ENCODE peak calls at places on chromosomes 7 and 10, in four cellular contexts. J is A549, C is heart left ventricle, E is K562. K is an unnamed sample.

GRCh38 chr7:729154-730000 is 2.3 kb upstream of the PRKAR1B start:
- DNase-seq in J (no peak), C (no peak), E (no peak), K (no peak)

GRCh38 chr10:19256331-19256730 is 207.7 kb downstream of the MALRD1 start:
- DNase-seq in E (no peak), J (no peak), C (no peak), K (no peak)

GRCh38 chr10:100562806-100563293 is 27.1 kb downstream of the HIF1AN start:
- DNase-seq in J (peak), C (no peak), E (peak), K (no peak)

GRCh38 chr7:111931016-111931517 is 275.1 kb downstream of the DOCK4 start:
- DNase-seq in E (no peak), J (no peak), C (no peak), K (no peak)

GRCh38 chr7:124908258-124908657 is 21.4 kb downstream of the POT1 start:
- DNase-seq in E (no peak), C (no peak), J (no peak), K (no peak)

GRCh38 chr7:157622000-157622399 is 285.2 kb downstream of the DNAJB6 start:
- DNase-seq in E (no peak), J (no peak), C (no peak), K (no peak)

GRCh38 chr7:133016629-133017028 is 65.3 kb downstream of the CHCHD3 start:
- DNase-seq in J (no peak), C (no peak), E (no peak), K (no peak)

GRCh38 chr7:95526128-95526738 is 40.5 kb downstream of the ASB4 start:
- DNase-seq in C (no peak), J (no peak), E (no peak), K (no peak)

GRCh38 chr10:78802866-78803265 is 265.9 kb upstream of the ZMIZ1 start:
- DNase-seq in J (no peak), C (peak), E (no peak), K (no peak)

GRCh38 chr7:145152589-145152988 is 316.7 kb upstream of the TPK1 start:
- DNase-seq in E (no peak), C (no peak), J (no peak), K (no peak)

GRCh38 chr7:55590517-55591281 is 18.4 kb upstream of the VOPP1 start:
- DNase-seq in E (peak), J (peak), C (no peak), K (no peak)

GRCh38 chr10:99930731-99931550 is 78.8 kb downstream of the DNMBP start:
- DNase-seq in C (no peak), J (peak), E (no peak), K (peak)

GRCh38 chr7:110569486-110569885 is 521.4 kb upstream of the LRRN3 start:
- DNase-seq in J (no peak), E (no peak), C (no peak), K (no peak)

GRCh38 chr10:21681156-21681555 is 147.1 kb downstream of the MLLT10 start:
- DNase-seq in E (no peak), C (no peak), J (no peak), K (no peak)

GRCh38 chr10:69417542-69417941 is 824 bp upstream of the TACR2 start:
- DNase-seq in E (no peak), C (no peak), J (no peak), K (no peak)

GRCh38 chr7:11779864-11780263 is 52.1 kb downstream of the THSD7A start:
- DNase-seq in J (no peak), C (no peak), E (no peak), K (no peak)

GRCh38 chr7:154424370-154424769 is 372.2 kb downstream of the DPP6 start:
- DNase-seq in E (no peak), J (no peak), C (no peak), K (no peak)

GRCh38 chr7:19464241-19464640 is 244.6 kb downstream of the POLR1F start:
- DNase-seq in J (no peak), E (no peak), C (no peak), K (no peak)

GRCh38 chr7:39332142-39332541 is 234.1 kb upstream of the YAE1 start:
- DNase-seq in J (no peak), E (no peak), C (no peak), K (no peak)

GRCh38 chr10:59177862-59178235 is 1.4 kb downstream of the PHYHIPL start:
- DNase-seq in C (no peak), J (no peak), E (no peak), K (no peak)

GRCh38 chr7:50618281-50618680 is 53.1 kb upstream of the DDC start:
- DNase-seq in C (no peak), J (no peak), E (no peak), K (no peak)

GRCh38 chr7:18770852-18771251 is 275.3 kb downstream of the HDAC9 start:
- DNase-seq in J (no peak), E (no peak), C (no peak), K (no peak)

GRCh38 chr10:107163086-107163880 is 1.2 kb downstream of the SORCS1 start:
- DNase-seq in J (no peak), E (no peak), C (no peak), K (no peak)

GRCh38 chr7:41275255-41275654 is 427.6 kb downstream of the INHBA start:
- DNase-seq in E (no peak), C (no peak), J (no peak), K (no peak)

GRCh38 chr7:66946545-66946944 is 25.5 kb downstream of the TMEM248 start:
- DNase-seq in J (no peak), C (no peak), E (no peak), K (no peak)

GRCh38 chr7:116783666-116784318 is 78.6 kb upstream of the CAPZA2 start:
- DNase-seq in J (no peak), C (no peak), E (no peak), K (no peak)

GRCh38 chr10:38979535-38979934 is 885.4 kb downstream of the ZNF37A start:
- DNase-seq in C (no peak), E (no peak), J (no peak), K (no peak)

GRCh38 chr7:23277359-23277989 is 21.7 kb upstream of the MALSU1 start:
- DNase-seq in J (peak), E (peak), C (no peak), K (peak)

GRCh38 chr10:55852850-55853249 is 508.2 kb downstream of the ZWINT start:
- DNase-seq in C (no peak), J (no peak), E (no peak), K (no peak)

GRCh38 chr7:129790136-129790535 is 162.6 kb downstream of the UBE2H start:
- DNase-seq in J (no peak), E (no peak), C (no peak), K (no peak)

GRCh38 chr7:40213856-40214255 is 79.1 kb downstream of the SUGCT start:
- DNase-seq in J (no peak), E (no peak), C (no peak), K (no peak)

GRCh38 chr10:75375828-75376227 is 25.7 kb downstream of the ZNF503 start:
- DNase-seq in C (peak), E (no peak), J (no peak), K (no peak)

GRCh38 chr10:36301539-36301938 is 659.4 kb upstream of the FZD8 start:
- DNase-seq in C (no peak), E (no peak), J (no peak), K (no peak)

GRCh38 chr7:51376420-51377092 is 59.9 kb upstream of the COBL start:
- DNase-seq in J (no peak), E (peak), C (no peak), K (peak)

DNA sequence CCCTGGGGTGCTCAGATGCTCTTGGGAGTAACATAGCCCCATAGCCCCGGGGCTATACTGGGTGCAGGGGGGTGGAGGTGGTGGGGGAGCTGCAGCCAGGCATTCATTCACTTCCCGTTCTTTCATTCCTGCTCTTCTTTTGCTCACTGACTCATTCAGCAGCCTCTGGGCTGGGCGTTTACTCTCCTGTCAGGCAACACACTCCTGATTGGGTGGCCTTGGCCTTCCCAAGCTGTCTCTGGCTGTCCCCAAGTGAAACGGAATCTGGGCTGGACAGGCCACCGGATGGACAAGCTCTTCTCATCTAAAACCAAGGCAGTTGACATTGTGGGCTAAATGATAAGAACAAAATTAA is 34.6 kb downstream of the CHST3 start:
- DNase-seq in C (peak), E (no peak), J (peak), K (no peak)
- H3K4me3 ChIP-seq in C (no peak), E (no peak), J (no peak), K (no peak)

GRCh38 chr7:151411551-151411950 is 1.7 kb upstream of the WDR86 start:
- DNase-seq in E (peak), J (no peak), C (no peak), K (no peak)
- TF ChIP-seq CTCF in E (peak), J (no peak), C (no peak), K (no peak)

GRCh38 chr10:77387247-77387646 is 250.4 kb downstream of the KCNMA1 start:
- DNase-seq in E (no peak), J (no peak), C (no peak), K (no peak)

GRCh38 chr10:77386365-77386764 is 251.2 kb downstream of the KCNMA1 start:
- DNase-seq in C (no peak), E (no peak), J (no peak), K (no peak)

GRCh38 chr10:77388571-77388970 is 249.0 kb downstream of the KCNMA1 start:
- DNase-seq in C (no peak), E (no peak), J (no peak), K (no peak)

GRCh38 chr10:77385315-77385714 is 252.3 kb downstream of the KCNMA1 start:
- DNase-seq in E (no peak), J (no peak), C (no peak), K (no peak)

DNA sequence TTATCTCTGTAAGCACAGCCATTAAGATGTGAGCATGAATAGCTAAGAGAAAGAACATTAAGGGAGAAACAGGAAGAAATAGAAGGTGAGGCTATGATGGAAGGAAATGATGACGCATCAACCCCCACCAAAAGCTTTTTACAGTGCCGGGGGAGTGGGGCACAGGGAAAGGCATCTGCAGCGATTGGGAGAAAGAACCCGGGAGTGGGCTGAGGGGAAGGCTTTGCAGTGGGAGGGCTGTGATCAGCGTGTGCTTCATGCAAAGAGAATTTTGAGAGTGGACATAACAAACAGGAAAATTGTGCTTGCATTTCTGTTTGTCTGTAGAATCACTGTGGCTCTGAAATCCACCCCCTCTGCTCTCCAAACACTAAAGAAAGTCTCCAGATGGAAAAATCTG is 250.8 kb downstream of the KCNMA1 start:
- DNase-seq in E (no peak), C (no peak), J (no peak), K (no peak)
- H3K4me3 ChIP-seq in E (no peak), C (no peak), J (no peak), K (no peak)

DNA sequence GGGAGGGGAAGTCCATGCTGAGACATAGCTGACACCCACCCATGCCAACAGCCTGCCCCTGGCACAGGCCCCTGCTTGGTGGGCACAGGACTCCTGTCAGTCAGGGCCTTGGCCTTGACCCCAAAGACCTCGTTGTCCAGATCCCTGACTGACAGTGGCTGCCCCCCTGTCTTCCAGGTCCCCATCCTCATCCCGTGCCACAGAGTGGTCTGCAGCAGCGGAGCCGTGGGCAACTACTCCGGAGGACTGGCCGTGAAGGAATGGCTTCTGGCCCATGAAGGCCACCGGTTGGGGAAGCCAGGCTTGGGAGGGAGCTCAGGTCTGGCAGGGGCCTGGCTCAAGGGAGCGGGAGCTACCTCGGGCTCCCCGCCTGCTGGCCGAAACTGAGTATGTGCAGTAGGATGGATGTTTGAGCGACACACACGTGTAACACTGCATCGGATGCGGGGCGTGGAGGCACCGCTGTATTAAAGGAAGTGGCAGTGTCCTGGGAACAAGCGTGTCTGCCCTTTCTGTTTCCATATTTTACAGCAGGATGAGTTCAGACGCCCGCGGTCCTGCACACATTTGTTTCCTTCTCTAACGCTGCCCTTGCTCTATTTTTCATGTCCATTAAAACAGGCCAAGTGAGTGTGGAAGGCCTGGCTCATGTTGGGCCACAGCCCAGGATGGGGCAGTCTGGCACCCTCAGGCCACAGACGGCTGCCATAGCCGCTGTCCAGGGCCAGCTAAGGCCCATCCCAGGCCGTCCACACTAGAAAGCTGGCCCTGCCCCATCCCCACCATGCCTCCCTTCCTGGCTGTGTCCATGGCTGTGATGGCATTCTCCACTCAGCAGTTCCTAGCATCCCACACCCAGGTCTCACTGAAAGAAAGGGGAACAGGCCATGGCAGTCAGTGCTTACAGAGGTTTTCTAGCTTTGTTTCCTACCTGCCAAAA is 197.2 kb downstream of the EBF3 start:
- DNase-seq in C (peak), J (no peak), E (no peak), K (no peak)
- TF ChIP-seq CTCF in C (no peak), J (no peak), E (no peak), K (no peak)